ENCODE peak calls at places on chromosome 11, in four cellular contexts. T is tibial nerve; V is pancreas; G is CD4-positive, alpha-beta T cell. W is an unnamed sample.

GRCh38 chr11:74084796-74085541 is 76.1 kb upstream of the UCP3 start:
- DNase-seq in V (no peak), T (no peak), G (no peak), W (no peak)

GRCh38 chr11:7314811-7315604 is 63.3 kb downstream of the SYT9 start:
- DNase-seq in V (no peak), T (no peak), G (no peak), W (no peak)

GRCh38 chr11:15258433-15259350 is 144.0 kb downstream of the INSC start:
- DNase-seq in G (no peak), V (no peak), T (no peak), W (no peak)

GRCh38 chr11:74427377-74427776 is 29.1 kb upstream of the PGM2L1 start:
- DNase-seq in T (no peak), V (no peak), G (no peak), W (no peak)

GRCh38 chr11:19970944-19971343 is 189.3 kb downstream of the DBX1 start:
- DNase-seq in V (no peak), T (no peak), G (no peak), W (no peak)

GRCh38 chr11:68146704-68147474 is 25.7 kb upstream of the CHKA start:
- DNase-seq in V (peak), T (no peak), G (no peak), W (no peak)

GRCh38 chr11:73648629-73649046 is 2.3 kb downstream of the PLEKHB1 start:
- DNase-seq in V (no peak), T (no peak), G (no peak), W (no peak)

GRCh38 chr11:132296946-132297610 is 926.7 kb downstream of the NTM start:
- DNase-seq in G (no peak), V (no peak), T (no peak), W (no peak)

GRCh38 chr11:130622126-130622525 is 173.7 kb downstream of the ADAMTS15 start:
- DNase-seq in V (no peak), G (no peak), T (no peak), W (no peak)

GRCh38 chr11:69880041-69880802 is 61.0 kb upstream of the FGF3 start:
- DNase-seq in T (no peak), V (peak), G (no peak), W (no peak)

GRCh38 chr11:69882270-69882608 is 63.0 kb upstream of the FGF3 start:
- DNase-seq in G (no peak), V (peak), T (no peak), W (no peak)

GRCh38 chr11:69880803-69881445 is 61.7 kb upstream of the FGF3 start:
- DNase-seq in V (peak), T (no peak), G (no peak), W (no peak)

GRCh38 chr11:69883292-69884255 is 64.4 kb upstream of the FGF3 start:
- DNase-seq in G (no peak), T (no peak), V (no peak), W (no peak)

GRCh38 chr11:69881467-69882269 is 62.5 kb upstream of the FGF3 start:
- DNase-seq in G (no peak), V (peak), T (no peak), W (no peak)
- TF ChIP-seq CTCF in G (no peak), V (no peak), T (no peak), W (no peak)

GRCh38 chr11:76577199-76577920 is 93.2 kb downstream of the LRRC32 start:
- DNase-seq in G (no peak), T (no peak), V (no peak), W (peak)

GRCh38 chr11:76578655-76579046 is 91.9 kb downstream of the LRRC32 start:
- DNase-seq in V (no peak), G (no peak), T (no peak), W (no peak)

GRCh38 chr11:76577921-76578654 is 92.5 kb downstream of the LRRC32 start:
- DNase-seq in V (no peak), T (no peak), G (no peak), W (no peak)

GRCh38 chr11:76579047-76579751 is 91.3 kb downstream of the LRRC32 start:
- DNase-seq in V (no peak), G (no peak), T (no peak), W (no peak)

DNA sequence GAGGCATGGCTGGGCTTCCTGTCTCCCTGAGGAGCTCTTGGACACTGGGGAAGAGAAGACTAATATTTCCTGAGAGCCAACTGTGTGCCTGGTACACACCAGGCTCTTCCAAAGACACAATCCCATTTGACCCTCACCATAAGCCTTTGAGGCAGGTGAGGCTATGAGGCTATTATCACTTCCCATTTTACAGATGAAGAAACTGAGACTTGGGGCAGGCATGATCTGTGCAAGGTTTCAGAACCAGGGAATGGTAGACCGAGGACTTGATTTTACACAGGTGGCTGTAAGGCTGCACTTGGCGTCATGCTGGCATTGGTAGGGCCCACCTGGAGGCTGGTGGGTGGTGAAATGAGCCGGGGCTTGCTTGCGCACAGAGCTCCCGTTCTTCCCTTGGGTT is 90.8 kb downstream of the LRRC32 start:
- DNase-seq in G (no peak), V (no peak), T (no peak), W (no peak)
- H3K27ac ChIP-seq in G (no peak), V (no peak), T (peak), W (no peak)

DNA sequence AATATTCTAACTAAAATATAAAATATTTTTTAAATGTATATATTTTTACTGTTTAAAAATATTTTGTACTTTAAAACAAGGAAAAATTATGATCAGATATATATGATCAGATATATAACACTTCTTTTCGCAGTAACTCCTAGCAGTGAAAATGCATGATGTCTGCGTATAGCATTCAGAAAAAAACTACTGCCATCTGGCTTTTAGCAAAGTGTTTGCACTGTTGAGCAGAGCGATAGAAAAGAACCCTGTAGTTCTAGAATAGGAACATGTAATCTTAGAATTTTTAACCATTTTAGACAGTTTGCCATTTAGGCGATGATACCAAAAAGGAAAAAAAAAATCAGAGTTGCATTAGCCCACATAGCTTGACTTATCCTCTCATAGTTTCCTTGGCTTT is 370.4 kb upstream of the ANO3 start:
- DNase-seq in V (no peak), T (no peak), G (no peak), W (no peak)
- TF ChIP-seq CTCF in V (no peak), T (no peak), G (no peak), W (no peak)

GRCh38 chr11:128392259-128392658 is 195.1 kb downstream of the ETS1 start:
- DNase-seq in V (no peak), T (no peak), G (no peak), W (no peak)
- H3K27ac ChIP-seq in V (no peak), T (no peak), G (no peak), W (no peak)

GRCh38 chr11:126573325-126574076 is 218.0 kb downstream of the ST3GAL4 start:
- DNase-seq in T (no peak), G (no peak), V (no peak), W (no peak)
- TF ChIP-seq CTCF in T (no peak), G (no peak), V (no peak), W (peak)

GRCh38 chr11:62392944-62393628 is 25.7 kb upstream of the SCGB1A1 start:
- DNase-seq in G (no peak), V (peak), T (no peak), W (no peak)

GRCh38 chr11:62390727-62391126 is 28.1 kb upstream of the SCGB1A1 start:
- DNase-seq in T (no peak), G (no peak), V (no peak), W (no peak)

GRCh38 chr11:62392506-62392905 is 26.3 kb upstream of the SCGB1A1 start:
- DNase-seq in V (peak), T (no peak), G (no peak), W (no peak)

GRCh38 chr11:62390237-62390636 is 28.6 kb upstream of the SCGB1A1 start:
- DNase-seq in T (no peak), V (no peak), G (no peak), W (no peak)

DNA sequence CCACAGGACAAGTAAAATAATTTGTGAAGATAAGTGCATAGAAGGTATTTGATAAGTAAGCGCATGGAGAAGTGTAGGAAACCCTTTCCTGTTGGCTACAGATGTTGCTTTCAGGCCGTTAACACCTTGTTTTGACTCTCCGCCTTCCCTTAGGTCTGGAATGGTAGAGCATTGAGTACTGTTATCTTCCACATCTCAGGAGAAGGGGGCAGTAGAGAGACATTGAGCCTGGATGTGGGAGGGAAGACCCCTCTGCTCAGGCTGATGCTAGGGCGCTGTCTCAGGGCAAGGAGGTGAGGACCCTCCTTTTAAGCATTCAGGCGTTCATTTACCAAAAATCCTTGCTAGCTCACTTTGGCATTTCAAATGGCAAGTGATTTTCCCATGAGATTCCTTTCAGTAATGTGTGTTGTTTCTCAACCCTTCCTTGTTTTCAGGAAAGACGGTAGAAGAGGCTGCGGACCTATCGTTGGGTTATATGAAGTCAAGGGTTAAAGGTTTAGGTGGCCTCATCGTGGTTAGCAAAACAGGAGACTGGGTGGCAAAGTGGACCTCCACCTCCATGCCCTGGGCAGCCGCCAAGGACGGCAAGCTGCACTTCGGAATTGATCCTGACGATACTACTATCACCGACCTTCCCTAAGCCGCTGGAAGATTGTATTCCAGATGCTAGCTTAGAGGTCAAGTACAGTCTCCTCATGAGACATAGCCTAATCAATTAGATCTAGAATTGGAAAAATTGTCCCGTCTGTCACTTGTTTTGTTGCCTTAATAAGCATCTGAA is 27.0 kb upstream of the SCGB1A1 start:
- DNase-seq in V (no peak), G (no peak), T (no peak), W (no peak)
- H3K27ac ChIP-seq in V (no peak), G (no peak), T (no peak), W (no peak)

GRCh38 chr11:8834379-8834778 is 76.6 kb upstream of the AKIP1 start:
- DNase-seq in T (no peak), G (no peak), V (no peak), W (no peak)
- TF ChIP-seq CTCF in T (no peak), G (no peak), V (no peak), W (no peak)

DNA sequence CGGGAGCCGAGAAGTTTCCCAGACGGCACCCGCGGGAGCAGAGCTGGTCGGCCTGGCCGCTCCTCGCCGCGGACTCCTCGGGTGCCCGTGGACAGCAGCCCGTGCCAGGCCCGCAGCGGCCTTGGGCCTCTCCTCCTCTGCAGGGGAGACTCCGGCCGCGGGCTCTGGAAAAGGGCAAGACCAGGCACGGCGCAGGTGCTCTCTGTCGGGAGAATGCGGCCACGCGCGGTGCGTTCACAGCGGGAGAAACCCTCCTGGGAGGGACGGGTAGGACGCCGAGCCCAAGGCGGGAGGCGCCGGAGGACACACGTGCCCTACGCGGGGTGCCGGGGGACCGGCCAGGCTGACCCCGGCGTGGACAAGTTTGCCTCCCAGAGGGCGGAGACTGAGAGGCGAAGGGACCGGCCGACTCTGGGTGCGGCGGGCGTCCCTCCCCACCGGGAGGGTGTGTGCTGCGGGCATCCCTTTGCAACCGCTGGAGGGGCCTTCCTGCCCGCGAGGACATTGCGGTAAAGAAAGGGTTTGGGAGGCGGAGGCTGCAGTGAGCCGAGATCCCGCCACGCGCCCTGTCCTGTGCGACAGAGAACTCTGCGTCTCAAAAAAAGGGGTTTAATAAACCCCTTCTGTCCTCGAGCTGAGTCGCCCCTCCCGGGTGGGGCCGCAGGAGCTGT is 2.3 kb downstream of the IFITM1 start:
- DNase-seq in V (peak), T (no peak), G (no peak), W (no peak)
- H3K27ac ChIP-seq in V (no peak), T (peak), G (peak), W (no peak)